ENCODE peak calls at places on chromosome 15, in nine cellular contexts. U, W, X, V, Y, E, F, C and K are unnamed samples. For H3K4me1, the result is how much of the 10 kb centered on the place peaks cover.

GRCh38 chr15:68776477-68777270 is 44.0 kb downstream of the ANP32A start:
- DNase-seq in U (no peak), X (no peak), E (no peak), Y (no peak), C (no peak), V (no peak), F (no peak), W (no peak), K (no peak)

GRCh38 chr15:57559875-57560274 is 31.8 kb upstream of the MYZAP start:
- DNase-seq in U (peak), C (peak), E (peak), F (no peak), V (peak), Y (peak), W (peak), X (peak), K (peak)

GRCh38 chr15:89367485-89368451 is 33.1 kb upstream of the POLG start:
- DNase-seq in X (no peak), Y (no peak), V (no peak), F (no peak), E (no peak), U (no peak), W (no peak), C (no peak), K (no peak)

GRCh38 chr15:92048739-92049138 is 195.2 kb downstream of the SLCO3A1 start:
- DNase-seq in V (no peak), C (no peak), X (no peak), W (no peak), E (no peak), Y (no peak), F (no peak), U (no peak), K (no peak)

GRCh38 chr15:96361309-96362000 is 31.0 kb downstream of the NR2F2 start:
- DNase-seq in E (no peak), C (no peak), Y (no peak), X (no peak), V (no peak), U (no peak), F (no peak), W (no peak), K (no peak)

GRCh38 chr15:57376695-57377477 is 581 bp downstream of the CGNL1 start:
- DNase-seq in Y (peak), C (no peak), F (peak), X (no peak), W (peak), U (no peak), E (peak), V (no peak), K (peak)

GRCh38 chr15:25251700-25252390 is 187.0 kb downstream of the UBE3A start:
- DNase-seq in X (peak), C (no peak), V (no peak), F (no peak), Y (peak), W (no peak), E (no peak), U (peak), K (no peak)

GRCh38 chr15:92021765-92022164 is 168.3 kb downstream of the SLCO3A1 start:
- DNase-seq in U (no peak), X (no peak), V (no peak), C (no peak), W (no peak), Y (no peak), E (no peak), F (no peak), K (peak)

GRCh38 chr15:83694538-83694937 is 40.6 kb downstream of the ADAMTSL3 start:
- DNase-seq in F (no peak), E (peak), U (no peak), W (no peak), Y (no peak), X (no peak), C (no peak), V (no peak), K (no peak)

GRCh38 chr15:76059320-76060097 is at the start of gene TMEM266:
- DNase-seq in F (peak), U (peak), X (no peak), W (no peak), E (peak), C (peak), Y (peak), V (peak), K (peak)

GRCh38 chr15:78507831-78508160 is 419 bp downstream of the HYKK start:
- DNase-seq in V (no peak), X (no peak), U (no peak), C (no peak), W (no peak), E (no peak), Y (no peak), F (no peak), K (no peak)

GRCh38 chr15:40054056-40054745 is 15.2 kb upstream of the SRP14 start:
- DNase-seq in X (no peak), F (peak), Y (no peak), V (no peak), E (no peak), W (no peak), C (peak), U (no peak), K (no peak)

GRCh38 chr15:28169361-28169760 is 70.2 kb upstream of the OCA2 start:
- DNase-seq in C (no peak), E (no peak), F (no peak), X (no peak), V (no peak), Y (no peak), U (no peak), W (no peak), K (no peak)

GRCh38 chr15:89148126-89148525 is 59.9 kb downstream of the ABHD2 start:
- DNase-seq in Y (no peak), C (no peak), W (no peak), U (no peak), V (no peak), X (no peak), F (no peak), E (no peak), K (no peak)

GRCh38 chr15:95558131-95558530 is 772.4 kb upstream of the NR2F2 start:
- DNase-seq in W (no peak), U (no peak), Y (no peak), C (no peak), X (no peak), F (peak), E (no peak), V (no peak), K (no peak)

GRCh38 chr15:91853501-91853967 is at the start of gene SLCO3A1:
- DNase-seq in W (peak), F (peak), C (peak), U (peak), E (peak), X (no peak), V (peak), Y (peak), K (no peak)

GRCh38 chr15:81270188-81270587 is 53.8 kb downstream of the STARD5 start:
- DNase-seq in X (no peak), C (no peak), V (no peak), U (no peak), E (no peak), W (no peak), Y (no peak), F (no peak), K (no peak)

GRCh38 chr15:92083190-92083589 is 229.7 kb downstream of the SLCO3A1 start:
- DNase-seq in F (no peak), C (no peak), U (no peak), Y (no peak), X (no peak), V (no peak), E (no peak), W (no peak), K (no peak)

GRCh38 chr15:89356634-89357298 is 22.1 kb upstream of the POLG start:
- DNase-seq in E (no peak), F (no peak), V (no peak), X (no peak), Y (no peak), C (no peak), W (no peak), U (no peak), K (peak)

GRCh38 chr15:90934949-90935751 is at the start of gene UNC45A:
- DNase-seq in U (peak), C (peak), F (peak), E (peak), W (peak), V (peak), X (peak), Y (peak), K (peak)

GRCh38 chr15:51536965-51537574 is 85.5 kb downstream of the DMXL2 start:
- DNase-seq in E (peak), U (no peak), W (peak), V (no peak), C (no peak), F (peak), Y (no peak), X (no peak), K (peak)

GRCh38 chr15:74957301-74958035 is 896 bp upstream of the RPP25 start:
- DNase-seq in E (peak), W (no peak), C (peak), Y (no peak), X (no peak), U (no peak), F (no peak), V (no peak), K (no peak)

GRCh38 chr15:77642793-77643430 is 10.2 kb upstream of the LINGO1 start:
- DNase-seq in U (peak), E (no peak), Y (no peak), C (peak), V (no peak), F (peak), W (no peak), X (no peak), K (peak)

GRCh38 chr15:73273181-73274002 is 95.4 kb downstream of the HCN4 start:
- DNase-seq in X (no peak), V (peak), F (peak), W (peak), E (peak), C (peak), U (no peak), Y (peak), K (peak)

GRCh38 chr15:39801641-39802309 is 19.1 kb upstream of the FSIP1 start:
- DNase-seq in F (no peak), W (no peak), U (peak), Y (no peak), V (no peak), E (peak), X (no peak), C (peak), K (peak)

GRCh38 chr15:100713163-100713867 is 110.9 kb downstream of the ASB7 start:
- DNase-seq in U (no peak), W (no peak), F (peak), C (peak), Y (no peak), E (no peak), V (no peak), X (peak), K (peak)

GRCh38 chr15:51758645-51759044 is 7.2 kb downstream of the TMOD2 start:
- DNase-seq in X (no peak), U (no peak), W (peak), C (no peak), Y (peak), F (peak), V (no peak), E (no peak), K (no peak)

GRCh38 chr15:70768247-70768883 is 5.0 kb upstream of the UACA start:
- DNase-seq in E (peak), W (no peak), X (no peak), Y (no peak), U (no peak), C (no peak), F (no peak), V (no peak), K (peak)
- H3K4me3 ChIP-seq in E (no peak), W (no peak), X (no peak), Y (no peak), U (no peak), C (no peak), F (no peak), V (no peak), K (no peak)

GRCh38 chr15:65413760-65414144 is 9.0 kb downstream of the IGDCC4 start:
- DNase-seq in W (no peak), V (no peak), E (no peak), X (no peak), Y (no peak), C (no peak), F (no peak), U (no peak), K (no peak)

GRCh38 chr15:65412556-65412955 is 10.2 kb downstream of the IGDCC4 start:
- DNase-seq in X (no peak), Y (no peak), E (no peak), F (no peak), V (no peak), W (no peak), U (no peak), C (no peak), K (no peak)

GRCh38 chr15:65414841-65415621 is 7.7 kb downstream of the IGDCC4 start:
- DNase-seq in W (no peak), E (peak), F (peak), X (no peak), Y (peak), C (no peak), V (peak), U (no peak), K (no peak)

GRCh38 chr15:65411470-65412071 is 11.2 kb downstream of the IGDCC4 start:
- DNase-seq in W (no peak), V (no peak), F (peak), Y (no peak), U (no peak), E (no peak), C (no peak), X (no peak), K (no peak)

GRCh38 chr15:65413051-65413759 is 9.5 kb downstream of the IGDCC4 start:
- DNase-seq in X (no peak), W (no peak), V (no peak), F (no peak), C (no peak), Y (peak), U (no peak), E (no peak), K (no peak)
- H3K4me1 ChIP-seq in X (under half), W (under half), V (under half), F (under half), C (under half), Y (under half), U (under half), E (under half), K (under half)

GRCh38 chr15:44711089-44711355 is at the start of gene PATL2:
- DNase-seq in E (no peak), V (no peak), X (no peak), C (no peak), F (no peak), U (no peak), W (no peak), Y (no peak), K (no peak)

GRCh38 chr15:44712108-44713005 is 1.0 kb downstream of the B2M start:
- DNase-seq in Y (peak), X (peak), E (no peak), U (peak), W (peak), F (peak), V (no peak), C (peak), K (peak)

GRCh38 chr15:44711356-44712107 is at the start of gene B2M:
- DNase-seq in E (peak), U (peak), W (peak), Y (peak), C (peak), V (peak), X (peak), F (peak), K (peak)

GRCh38 chr15:44713006-44713966 is 2.0 kb downstream of the B2M start:
- DNase-seq in E (no peak), U (no peak), W (no peak), Y (no peak), X (no peak), F (peak), C (no peak), V (no peak), K (no peak)

DNA sequence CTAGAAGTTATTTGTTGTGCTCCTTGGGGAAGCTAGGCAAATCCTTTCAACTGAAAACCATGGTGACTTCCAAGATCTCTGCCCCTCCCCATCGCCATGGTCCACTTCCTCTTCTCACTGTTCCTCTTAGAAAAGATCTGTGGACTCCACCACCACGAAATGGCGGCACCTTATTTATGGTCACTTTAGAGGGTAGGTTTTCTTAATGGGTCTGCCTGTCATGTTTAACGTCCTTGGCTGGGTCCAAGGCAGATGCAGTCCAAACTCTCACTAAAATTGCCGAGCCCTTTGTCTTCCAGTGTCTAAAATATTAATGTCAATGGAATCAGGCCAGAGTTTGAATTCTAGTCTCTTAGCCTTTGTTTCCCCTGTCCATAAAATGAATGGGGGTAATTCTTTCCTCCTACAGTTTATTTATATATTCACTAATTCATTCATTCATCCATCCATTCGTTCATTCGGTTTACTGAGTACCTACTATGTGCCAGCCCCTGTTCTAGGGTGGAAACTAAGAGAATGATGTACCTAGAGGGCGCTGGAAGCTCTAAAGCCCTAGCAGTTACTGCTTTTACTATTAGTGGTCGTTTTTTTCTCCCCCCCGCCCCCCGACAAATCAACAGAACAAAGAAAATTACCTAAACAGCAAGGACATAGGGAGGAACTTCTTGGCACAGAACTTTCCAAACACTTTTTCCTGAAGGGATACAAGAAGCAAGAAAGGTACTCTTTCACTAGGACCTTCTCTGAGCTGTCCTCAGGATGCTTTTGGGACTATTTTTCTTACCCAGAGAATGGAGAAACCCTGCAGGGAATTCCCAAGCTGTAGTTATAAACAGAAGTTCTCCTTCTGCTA is 661 bp downstream of the PATL2 start:
- DNase-seq in X (no peak), V (no peak), C (peak), Y (no peak), E (no peak), W (peak), F (peak), U (peak), K (peak)
- H3K4me3 ChIP-seq in X (peak), V (peak), C (peak), Y (peak), E (peak), W (peak), F (peak), U (peak), K (peak)

GRCh38 chr15:98799991-98800390 is 151.7 kb downstream of the IGF1R start:
- DNase-seq in V (no peak), U (no peak), X (no peak), C (no peak), F (no peak), W (no peak), E (no peak), Y (no peak), K (no peak)

GRCh38 chr15:98802187-98802586 is 153.8 kb downstream of the IGF1R start:
- DNase-seq in V (no peak), W (no peak), X (no peak), E (no peak), C (peak), Y (no peak), U (no peak), F (no peak), K (peak)

GRCh38 chr15:98800437-98801233 is 152.3 kb downstream of the IGF1R start:
- DNase-seq in C (peak), U (no peak), X (no peak), F (peak), E (peak), Y (peak), W (peak), V (peak), K (peak)

GRCh38 chr15:98799461-98799971 is 151.2 kb downstream of the IGF1R start:
- DNase-seq in F (peak), X (no peak), U (no peak), C (no peak), W (no peak), E (peak), V (no peak), Y (no peak), K (no peak)

DNA sequence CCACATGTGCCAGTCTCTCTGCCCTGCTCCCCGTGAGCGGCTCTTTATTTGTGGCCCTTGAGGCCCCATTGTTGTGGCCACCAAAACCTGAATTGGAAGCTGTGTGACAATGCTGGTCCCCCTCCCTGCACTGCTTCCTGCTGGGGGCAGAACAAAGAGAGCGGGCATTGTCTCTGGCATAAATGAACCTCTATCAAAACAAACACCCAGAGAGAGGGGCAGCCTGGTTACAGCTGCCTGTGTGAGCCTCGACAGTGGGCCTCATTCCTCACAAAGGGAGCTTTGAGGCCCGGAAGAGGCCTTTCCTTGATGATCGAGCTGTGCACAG is 152.9 kb downstream of the IGF1R start:
- DNase-seq in W (no peak), V (peak), F (no peak), U (no peak), X (no peak), E (no peak), C (no peak), Y (no peak), K (no peak)
- H3K4me1 ChIP-seq in W (under half), V (under half), F (under half), U (under half), X (under half), E (under half), C (under half), Y (under half), K (under half)

GRCh38 chr15:63042879-63043340 is 363 bp downstream of the TPM1 start:
- DNase-seq in F (no peak), U (no peak), Y (no peak), X (no peak), C (no peak), V (no peak), W (no peak), E (no peak), K (no peak)

GRCh38 chr15:63040954-63041353 is 1.6 kb upstream of the TPM1 start:
- DNase-seq in W (no peak), F (no peak), Y (no peak), E (peak), U (no peak), C (no peak), X (no peak), V (no peak), K (no peak)

GRCh38 chr15:63041982-63042878 is at the start of gene TPM1:
- DNase-seq in C (peak), U (peak), V (peak), Y (peak), X (peak), F (peak), W (peak), E (peak), K (no peak)

GRCh38 chr15:63040509-63040908 is 2.0 kb upstream of the TPM1 start:
- DNase-seq in Y (no peak), E (no peak), C (no peak), X (no peak), V (no peak), F (no peak), U (no peak), W (no peak), K (no peak)

DNA sequence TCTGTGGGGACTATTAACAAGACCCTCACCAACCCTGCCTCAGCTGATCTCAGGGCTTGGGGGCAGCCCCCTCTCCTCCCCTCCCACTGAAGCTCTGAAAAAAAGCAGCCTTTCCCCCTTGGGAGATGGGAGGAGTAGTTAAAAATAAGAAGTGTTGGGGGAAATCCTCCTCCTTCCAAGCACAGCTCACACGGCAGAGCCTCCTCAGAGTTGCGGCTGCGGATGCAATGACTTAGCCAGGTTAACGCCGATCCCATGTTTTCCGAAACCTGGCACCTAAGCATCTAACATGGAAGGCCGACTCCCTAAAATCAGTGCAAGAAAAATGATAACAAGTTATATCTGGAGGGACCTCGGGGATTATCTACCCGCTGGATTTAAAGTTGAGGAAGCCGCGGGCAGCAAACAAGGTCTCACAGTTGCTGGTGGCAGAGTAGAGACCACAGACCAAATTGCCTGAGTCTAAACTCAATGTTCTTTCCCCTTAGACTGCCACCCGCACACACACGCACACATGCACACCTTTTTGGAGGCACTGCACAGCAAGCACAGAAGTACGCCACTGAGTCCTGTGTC is 1.1 kb upstream of the TPM1 start:
- DNase-seq in E (peak), Y (no peak), U (no peak), F (no peak), V (no peak), X (no peak), W (no peak), C (no peak), K (no peak)
- H3K4me3 ChIP-seq in E (peak), Y (peak), U (no peak), F (peak), V (peak), X (peak), W (peak), C (peak), K (no peak)